ENCODE peak calls at places on chromosomes 4 and X, in eight cellular contexts. A is lung, Q is epithelial cell of esophagus, X is AG10803, R is PC-3, P is MM.1S, H is GM06990, B is astrocyte. G is an unnamed sample.

GRCh38 chr4:36921474-36922220 is 322.9 kb upstream of the NWD2 start:
- DNase-seq in Q (peak; percentile 66), X (no peak), H (no peak), P (no peak), R (peak; percentile 60), A (no peak), B (no peak), G (no peak)

GRCh38 chrX:18872621-18873020 is 111.3 kb downstream of the PHKA2 start:
- DNase-seq in P (no peak), A (no peak), B (no peak), X (no peak), R (no peak), H (no peak), Q (no peak), G (no peak)

GRCh38 chr4:68865760-68866159 is 50.0 kb downstream of the UGT2B10 start:
- DNase-seq in Q (no peak), X (no peak), H (no peak), A (no peak), B (no peak), P (no peak), R (no peak), G (no peak)

GRCh38 chr4:187576751-187577150 is 418.8 kb upstream of the ZFP42 start:
- DNase-seq in A (no peak), Q (no peak), B (no peak), P (no peak), H (no peak), R (no peak), X (no peak), G (no peak)

GRCh38 chr4:30948653-30949052 is 228.5 kb downstream of the PCDH7 start:
- DNase-seq in X (no peak), Q (peak; percentile 92), P (no peak), H (no peak), R (peak; percentile 57), B (peak; percentile 76), A (no peak), G (no peak)

GRCh38 chr4:62970846-62971245 is 1438.4 kb downstream of the TECRL start:
- DNase-seq in P (no peak), Q (peak; percentile 30), R (peak; percentile 79), A (no peak), H (no peak), X (no peak), B (no peak), G (no peak)

GRCh38 chrX:105823092-105823454 is 734 bp downstream of the NRK start:
- DNase-seq in P (no peak), X (no peak), R (no peak), H (no peak), Q (no peak), B (no peak), A (no peak), G (no peak)

GRCh38 chr4:163748474-163748873 is 254.0 kb downstream of the TMA16 start:
- DNase-seq in Q (peak; percentile 71), B (no peak), P (no peak), R (peak; percentile 50), X (no peak), H (no peak), A (no peak), G (no peak)

GRCh38 chr4:80386281-80386886 is 50.9 kb downstream of the CFAP299 start:
- DNase-seq in A (no peak), P (no peak), Q (no peak), B (no peak), H (no peak), X (no peak), R (no peak), G (no peak)

GRCh38 chr4:105241456-105241855 is 94.8 kb downstream of the TET2 start:
- DNase-seq in B (no peak), X (no peak), A (no peak), R (no peak), P (no peak), Q (no peak), H (no peak), G (no peak)

GRCh38 chr4:40621592-40622512 is 7.8 kb downstream of the RBM47 start:
- DNase-seq in A (peak; percentile 90), R (peak; percentile 86), B (peak; percentile 100), Q (peak; percentile 99), H (peak; percentile 69), X (peak; percentile 99), P (peak; percentile 32), G (peak; percentile 95)

GRCh38 chrX:71315917-71316316 is 14.4 kb downstream of the ITGB1BP2 start:
- DNase-seq in R (no peak), X (peak; percentile 66), H (no peak), B (peak; percentile 83), A (no peak), P (no peak), Q (no peak), G (no peak)

GRCh38 chrX:100745806-100746537 is 14.1 kb upstream of the SYTL4 start:
- DNase-seq in H (no peak), R (no peak), X (no peak), A (no peak), P (no peak), Q (peak; percentile 8), B (no peak), G (no peak)

GRCh38 chrX:136147320-136147901 is at the start of gene FHL1:
- DNase-seq in X (no peak), Q (peak; percentile 41), H (no peak), B (no peak), P (peak; percentile 47), R (peak; percentile 40), A (no peak), G (no peak)

GRCh38 chrX:1093112-1093511 is 119.3 kb downstream of the CRLF2 start:
- DNase-seq in R (no peak), Q (no peak), X (no peak), H (no peak), A (no peak), P (no peak), B (no peak), G (no peak)

GRCh38 chrX:154730271-154730883 is 20.5 kb downstream of the GAB3 start:
- DNase-seq in R (peak; percentile 47), B (peak; percentile 77), H (no peak), A (peak; percentile 76), Q (no peak), X (peak; percentile 89), P (no peak), G (no peak)

DNA sequence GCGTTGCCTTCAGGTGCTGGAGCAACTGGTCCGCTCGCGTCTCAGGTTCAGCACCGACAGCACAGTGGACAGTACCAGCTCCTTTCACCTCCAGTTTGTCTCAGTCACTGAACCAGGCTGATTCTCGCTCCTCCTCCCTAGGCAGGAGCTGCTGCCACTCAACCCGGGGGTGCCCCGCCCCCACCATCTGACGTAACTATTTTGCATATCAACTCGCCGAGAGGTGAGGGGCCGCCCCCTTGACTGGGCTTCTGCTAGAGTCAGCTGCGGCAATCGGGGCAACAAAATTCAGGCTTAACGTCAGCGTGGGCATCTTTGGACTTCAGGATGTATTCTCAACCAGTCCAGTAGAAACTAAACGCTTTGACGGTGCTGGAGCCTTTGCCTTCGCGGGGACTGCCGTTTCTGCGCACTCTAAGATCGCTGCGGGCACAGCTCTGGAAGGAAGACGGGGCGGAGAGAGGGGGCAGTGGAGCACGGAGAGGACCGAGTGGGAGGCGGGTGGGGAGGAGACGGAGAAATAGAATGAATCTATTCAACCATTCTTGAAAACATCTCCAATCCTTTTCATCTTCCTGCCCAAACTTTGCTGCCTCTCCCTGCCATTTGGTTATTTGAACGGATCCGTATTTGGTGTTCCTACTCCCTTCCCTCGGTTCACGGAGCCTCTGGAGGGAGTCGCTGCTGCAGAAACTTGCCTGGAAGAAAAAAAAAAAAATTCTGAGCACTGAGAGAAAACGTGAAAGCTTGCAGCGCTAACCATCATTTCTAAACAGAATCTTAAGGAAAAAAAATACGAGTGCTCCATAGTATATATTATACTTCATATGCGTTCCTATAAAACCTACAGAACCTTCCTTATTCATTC is at the start of gene FSTL5:
- DNase-seq in R (peak; percentile 53), X (peak; percentile 11), B (peak; percentile 66), A (peak; percentile 51), P (peak; percentile 86), Q (peak; percentile 95), H (peak; percentile 38), G (peak; percentile 67)
- H3K4me3 ChIP-seq in R (peak within 1 kb of the TSS; percentile 63), X (peak within 1 kb of the TSS; percentile 49), B (peak within 1 kb of the TSS; percentile 80), A (no peak within 1 kb of the TSS), P (peak within 1 kb of the TSS; percentile 72), Q (peak within 1 kb of the TSS; percentile 56), H (peak within 1 kb of the TSS; percentile 43), G (peak within 1 kb of the TSS; percentile 40)

GRCh38 chr4:126603851-126604250 is 1028.9 kb upstream of the INTU start:
- DNase-seq in B (no peak), P (no peak), R (no peak), A (no peak), H (no peak), X (no peak), Q (no peak), G (no peak)

GRCh38 chr4:126603210-126603609 is 1029.5 kb upstream of the INTU start:
- DNase-seq in P (no peak), H (no peak), B (no peak), R (no peak), X (no peak), Q (no peak), A (no peak), G (no peak)

GRCh38 chr4:126604273-126604867 is 1028.4 kb upstream of the INTU start:
- DNase-seq in B (no peak), H (no peak), X (peak; percentile 62), R (peak; percentile 38), P (peak; percentile 39), A (no peak), Q (peak; percentile 54), G (peak; percentile 29)
- TF ChIP-seq CTCF in B (peak; percentile 77), H (peak; percentile 65), X (peak; percentile 89), R (peak; percentile 70), P (peak; percentile 74), A (no peak), Q (peak; percentile 84), G (peak; percentile 55)

GRCh38 chr4:123649644-123650356 is 253.2 kb downstream of the SPRY1 start:
- DNase-seq in R (peak; percentile 39), Q (peak; percentile 94), A (peak; percentile 34), X (peak; percentile 74), B (peak; percentile 74), H (no peak), P (no peak), G (no peak)
- H3K4me3 ChIP-seq in R (no peak overlapping the region), Q (no peak overlapping the region), A (no peak overlapping the region), X (no peak overlapping the region), B (no peak overlapping the region), H (no peak overlapping the region), P (no peak overlapping the region), G (no peak overlapping the region)

DNA sequence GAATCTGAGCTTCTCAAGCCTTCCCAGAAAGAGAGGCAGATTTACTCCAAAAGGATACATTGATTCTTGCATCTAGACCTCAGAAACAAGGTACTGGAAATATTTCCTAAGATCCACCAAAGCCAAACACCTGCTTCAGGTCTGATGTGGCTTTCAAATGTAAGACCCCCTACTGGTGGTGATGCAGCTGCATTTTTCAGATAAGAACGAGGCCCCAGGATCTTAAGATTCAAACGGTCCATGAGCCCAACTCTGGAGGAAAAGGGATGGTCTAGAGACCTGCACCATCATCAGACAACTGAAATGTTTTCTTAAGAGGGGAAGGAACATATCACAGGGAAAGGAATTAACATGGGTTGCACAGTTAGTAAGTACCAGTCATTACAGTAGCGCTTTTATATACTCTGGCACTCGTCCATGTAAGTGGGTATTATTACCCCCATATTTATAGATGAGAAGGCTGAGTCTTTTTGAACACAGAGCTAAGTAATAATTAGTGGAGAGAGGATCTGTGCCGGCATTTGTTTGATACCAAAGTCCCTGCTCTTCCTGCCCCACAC is 73.7 kb downstream of the LEF1 start:
- DNase-seq in Q (no peak), A (no peak), H (no peak), X (no peak), R (no peak), B (no peak), P (no peak), G (no peak)
- TF ChIP-seq CTCF in Q (no peak), A (no peak), H (no peak), X (no peak), R (no peak), B (no peak), P (no peak), G (no peak)